ENCODE peak calls at places on chromosome 4, in ten cellular contexts. L is ovary, U is A549, Z is upper lobe of left lung, M is transverse colon, C is suprapubic skin, H is tibial nerve, A is H1, Q is sigmoid colon, V is SK-N-SH. W is an unnamed sample.

GRCh38 chr4:74037076-74037475 is 1.4 kb downstream of the CXCL3 start:
- DNase-seq in M (no peak), V (no peak), L (no peak), C (no peak), Z (no peak), Q (no peak), U (no peak), A (no peak), H (no peak), W (no peak)

GRCh38 chr4:168743576-168743975 is 246.7 kb downstream of the PALLD start:
- DNase-seq in V (no peak), C (no peak), L (no peak), H (no peak), Q (no peak), M (no peak), A (no peak), Z (no peak), U (no peak), W (no peak)

GRCh38 chr4:142549726-142550463 is 296.2 kb downstream of the INPP4B start:
- DNase-seq in A (no peak), H (no peak), Q (no peak), V (no peak), L (no peak), U (peak), C (no peak), Z (no peak), M (no peak), W (no peak)

GRCh38 chr4:154566639-154567204 is 3.9 kb downstream of the FGB start:
- DNase-seq in C (no peak), Q (no peak), H (no peak), L (no peak), Z (no peak), M (no peak), A (no peak), U (no peak), V (no peak), W (no peak)

GRCh38 chr4:68369474-68369805 is 19.6 kb upstream of the YTHDC1 start:
- DNase-seq in H (no peak), L (no peak), C (no peak), M (no peak), U (no peak), V (no peak), Q (no peak), Z (no peak), A (no peak), W (no peak)

GRCh38 chr4:8917321-8917811 is 45.7 kb upstream of the HMX1 start:
- DNase-seq in H (no peak), U (no peak), Q (peak), L (no peak), V (no peak), Z (no peak), C (peak), M (no peak), A (no peak), W (no peak)

GRCh38 chr4:156177941-156178340 is 224.3 kb upstream of the CTSO start:
- DNase-seq in V (no peak), H (no peak), Q (no peak), L (no peak), C (no peak), A (no peak), M (no peak), U (no peak), Z (no peak), W (no peak)

GRCh38 chr4:7324651-7325121 is 110.0 kb downstream of the PSAPL1 start:
- DNase-seq in C (no peak), Z (no peak), V (peak), M (no peak), U (no peak), L (peak), Q (no peak), A (no peak), H (no peak), W (no peak)

GRCh38 chr4:143531773-143532491 is 18.4 kb downstream of the SMARCA5 start:
- DNase-seq in Z (no peak), C (no peak), M (no peak), Q (no peak), A (no peak), U (no peak), L (no peak), H (no peak), V (no peak), W (no peak)

GRCh38 chr4:59409647-59410046 is 1790.5 kb upstream of the ADGRL3 start:
- DNase-seq in Z (no peak), L (no peak), C (no peak), Q (no peak), H (no peak), V (no peak), A (no peak), M (no peak), U (no peak), W (no peak)

GRCh38 chr4:138868562-138868961 is 147.0 kb upstream of the NOCT start:
- DNase-seq in Q (no peak), M (no peak), H (no peak), L (no peak), A (no peak), C (no peak), Z (no peak), V (no peak), U (no peak), W (no peak)

GRCh38 chr4:39631700-39632079 is 7.0 kb downstream of the SMIM14 start:
- DNase-seq in Q (no peak), C (no peak), U (no peak), Z (no peak), H (no peak), V (no peak), M (no peak), L (no peak), A (no peak), W (no peak)

GRCh38 chr4:23022032-23022431 is 329.3 kb downstream of the GBA3 start:
- DNase-seq in H (no peak), Z (no peak), A (no peak), Q (no peak), V (no peak), C (no peak), M (no peak), U (peak), L (no peak), W (no peak)

GRCh38 chr4:153296424-153296823 is 48.1 kb upstream of the MND1 start:
- DNase-seq in Q (peak), H (no peak), Z (no peak), A (no peak), C (no peak), M (peak), L (peak), V (no peak), U (no peak), W (peak)

GRCh38 chr4:39450618-39451017 is 8.1 kb downstream of the RPL9 start:
- DNase-seq in L (no peak), A (no peak), V (no peak), U (no peak), Z (no peak), H (no peak), M (no peak), C (no peak), Q (no peak), W (no peak)

GRCh38 chr4:94452476-94453300 is 946 bp downstream of the PDLIM5 start:
- DNase-seq in A (peak), U (peak), Z (peak), M (peak), C (peak), Q (peak), L (peak), V (peak), H (peak), W (peak)

GRCh38 chr4:20684852-20685763 is 15.2 kb upstream of the PACRGL start:
- DNase-seq in U (peak), M (no peak), H (no peak), C (no peak), V (peak), Q (no peak), A (no peak), Z (no peak), L (no peak), W (no peak)

GRCh38 chr4:146087856-146088255 is 87.7 kb upstream of the LSM6 start:
- DNase-seq in U (no peak), V (no peak), Q (no peak), A (no peak), H (no peak), M (no peak), Z (no peak), C (no peak), L (no peak), W (no peak)

GRCh38 chr4:103054030-103054429 is 22.5 kb downstream of the SLC9B2 start:
- DNase-seq in C (no peak), M (no peak), U (no peak), Z (no peak), L (no peak), H (peak), Q (no peak), A (no peak), V (no peak), W (no peak)

GRCh38 chr4:81566076-81566663 is 94.5 kb upstream of the RASGEF1B start:
- DNase-seq in C (no peak), Z (no peak), H (no peak), U (no peak), V (no peak), A (no peak), Q (no peak), M (no peak), L (no peak), W (no peak)

GRCh38 chr4:163195247-163195765 is 28.6 kb upstream of the NAF1 start:
- DNase-seq in H (no peak), L (no peak), U (no peak), M (no peak), C (no peak), A (no peak), Q (no peak), Z (no peak), V (no peak), W (no peak)

GRCh38 chr4:2339458-2340271 is 77.8 kb upstream of the MXD4 start:
- DNase-seq in V (no peak), U (no peak), H (no peak), Z (peak), A (no peak), L (no peak), M (no peak), Q (peak), C (peak), W (no peak)

GRCh38 chr4:154560824-154561231 is 2.0 kb upstream of the FGB start:
- DNase-seq in H (no peak), A (no peak), C (no peak), U (no peak), L (no peak), Q (no peak), V (no peak), M (no peak), Z (no peak), W (no peak)

GRCh38 chr4:169256101-169256612 is 14.6 kb downstream of the SH3RF1 start:
- DNase-seq in M (no peak), Z (no peak), H (no peak), U (no peak), Q (no peak), C (no peak), A (no peak), V (no peak), L (no peak), W (no peak)

GRCh38 chr4:70829492-70829891 is 10.2 kb downstream of the GRSF1 start:
- DNase-seq in Z (no peak), C (no peak), H (no peak), A (no peak), M (no peak), U (no peak), V (no peak), Q (no peak), L (no peak), W (no peak)
- TF ChIP-seq EP300 in Z (no peak), C (no peak), H (no peak), A (no peak), M (no peak), U (no peak), V (no peak), Q (no peak), L (no peak), W (no peak)

GRCh38 chr4:107939307-107939706 is 8.0 kb downstream of the CYP2U1 start:
- DNase-seq in U (no peak), M (no peak), C (no peak), Z (no peak), H (no peak), V (no peak), Q (no peak), A (no peak), L (no peak), W (no peak)
- TF ChIP-seq EP300 in U (no peak), M (no peak), C (no peak), Z (no peak), H (no peak), V (no peak), Q (no peak), A (no peak), L (no peak), W (no peak)

DNA sequence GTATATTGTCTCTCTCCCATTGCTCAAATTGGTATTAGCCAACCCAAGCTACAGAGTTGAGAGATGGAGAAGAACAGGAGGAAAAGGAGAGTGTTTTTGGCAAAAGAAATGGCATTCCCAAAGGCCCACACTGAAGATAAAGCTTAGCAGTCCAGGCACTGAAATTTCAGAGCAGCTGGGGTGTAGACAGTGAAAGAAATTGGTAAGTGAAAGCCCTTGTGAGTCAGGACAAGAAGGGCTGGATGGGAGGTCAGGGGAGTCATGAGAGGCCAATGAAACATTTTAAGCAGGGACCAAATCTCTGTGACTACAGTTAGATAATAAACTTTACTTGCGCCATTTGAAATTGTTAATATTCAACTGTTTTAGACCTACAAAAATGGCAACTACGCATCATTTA is 177.7 kb downstream of the ADAMTS3 start:
- DNase-seq in Z (no peak), H (no peak), M (no peak), U (no peak), A (no peak), Q (no peak), C (no peak), V (no peak), L (no peak), W (no peak)
- TF ChIP-seq EP300 in Z (no peak), H (no peak), M (no peak), U (no peak), A (no peak), Q (no peak), C (no peak), V (no peak), L (no peak), W (no peak)

GRCh38 chr4:4869380-4869723 is 9.9 kb downstream of the MSX1 start:
- DNase-seq in C (no peak), V (no peak), H (no peak), Q (no peak), M (no peak), A (no peak), L (no peak), Z (no peak), U (no peak), W (no peak)
- TF ChIP-seq EP300 in C (no peak), V (no peak), H (no peak), Q (no peak), M (no peak), A (no peak), L (no peak), Z (no peak), U (no peak), W (no peak)